ENCODE peak calls at places on chromosomes 5 and 9, in ten cellular contexts. J is GM23248, Q is HCT116, Y is keratinocyte, G is GM23338, L is neural progenitor cell, X is K562, F is PC-9, V is endothelial cell of umbilical vein, S is MM.1S. K is an unnamed sample.

GRCh38 chr9:112755059-112755458 is 4.5 kb downstream of the SNX30 start:
- DNase-seq in J (peak; percentile 55), Q (no peak), Y (no peak), G (no peak), L (no peak), X (no peak), F (peak; percentile 68), V (no peak), S (no peak), K (no peak)

GRCh38 chr5:146447734-146448380 is 724 bp downstream of the TCERG1 start:
- DNase-seq in J (peak; percentile 70), Q (no peak), Y (no peak), G (peak; percentile 25), L (no peak), X (no peak), F (peak; percentile 61), V (peak; percentile 63), S (peak; percentile 63), K (peak; percentile 65)

GRCh38 chr5:25568294-25568693 is 923.5 kb upstream of the CDH10 start:
- DNase-seq in J (no peak), Q (no peak), Y (no peak), G (peak; percentile 60), L (no peak), X (no peak), F (no peak), V (no peak), S (no peak), K (no peak)

GRCh38 chr9:38096238-38096805 is 27.3 kb upstream of the SHB start:
- DNase-seq in J (no peak), Q (no peak), Y (peak; percentile 53), G (no peak), L (no peak), X (no peak), F (no peak), V (no peak), S (no peak), K (peak; percentile 96)

GRCh38 chr9:137308102-137308619 is 6.1 kb upstream of the NRARP start:
- DNase-seq in J (no peak), Q (no peak), Y (no peak), G (no peak), L (peak; percentile 47), X (peak; percentile 72), F (no peak), V (no peak), S (no peak), K (no peak)

GRCh38 chr5:158115468-158115867 is 256.5 kb upstream of the CLINT1 start:
- DNase-seq in J (peak; percentile 23), Q (no peak), Y (no peak), G (no peak), L (no peak), X (no peak), F (no peak), V (no peak), S (no peak), K (no peak)

GRCh38 chr5:58410441-58410840 is 49.4 kb downstream of the PLK2 start:
- DNase-seq in J (peak; percentile 80), Q (no peak), Y (no peak), G (peak; percentile 14), L (no peak), X (no peak), F (peak; percentile 81), V (peak; percentile 89), S (peak; percentile 39), K (peak; percentile 93)

GRCh38 chr5:122499617-122500016 is 187.6 kb downstream of the SNCAIP start:
- DNase-seq in J (no peak), Q (no peak), Y (no peak), G (no peak), L (no peak), X (no peak), F (no peak), V (no peak), S (no peak), K (no peak)

GRCh38 chr5:119021333-119021732 is 33.0 kb upstream of the DTWD2 start:
- DNase-seq in J (no peak), Q (no peak), Y (no peak), G (no peak), L (no peak), X (no peak), F (no peak), V (no peak), S (no peak), K (no peak)

GRCh38 chr5:119019431-119020348 is 31.3 kb upstream of the DTWD2 start:
- DNase-seq in J (peak; percentile 2), Q (no peak), Y (no peak), G (no peak), L (no peak), X (no peak), F (no peak), V (no peak), S (no peak), K (no peak)

GRCh38 chr5:119011186-119011585 is 22.8 kb upstream of the DTWD2 start:
- DNase-seq in J (no peak), Q (no peak), Y (no peak), G (peak; percentile 33), L (no peak), X (no peak), F (no peak), V (no peak), S (no peak), K (no peak)

GRCh38 chr5:119017999-119018398 is 29.7 kb upstream of the DTWD2 start:
- DNase-seq in J (no peak), Q (no peak), Y (no peak), G (no peak), L (no peak), X (no peak), F (no peak), V (no peak), S (no peak), K (no peak)

GRCh38 chr5:119016125-119016774 is 27.9 kb upstream of the DTWD2 start:
- DNase-seq in J (no peak), Q (no peak), Y (no peak), G (no peak), L (no peak), X (no peak), F (no peak), V (no peak), S (no peak), K (no peak)
- H2AFZ ChIP-seq in J (no peak overlapping the region), Q (no peak overlapping the region), Y (no peak overlapping the region), G (no peak overlapping the region), L (no peak overlapping the region), X (no peak overlapping the region), F (no peak overlapping the region), V (no peak overlapping the region), S (no peak overlapping the region), K (no peak overlapping the region)

DNA sequence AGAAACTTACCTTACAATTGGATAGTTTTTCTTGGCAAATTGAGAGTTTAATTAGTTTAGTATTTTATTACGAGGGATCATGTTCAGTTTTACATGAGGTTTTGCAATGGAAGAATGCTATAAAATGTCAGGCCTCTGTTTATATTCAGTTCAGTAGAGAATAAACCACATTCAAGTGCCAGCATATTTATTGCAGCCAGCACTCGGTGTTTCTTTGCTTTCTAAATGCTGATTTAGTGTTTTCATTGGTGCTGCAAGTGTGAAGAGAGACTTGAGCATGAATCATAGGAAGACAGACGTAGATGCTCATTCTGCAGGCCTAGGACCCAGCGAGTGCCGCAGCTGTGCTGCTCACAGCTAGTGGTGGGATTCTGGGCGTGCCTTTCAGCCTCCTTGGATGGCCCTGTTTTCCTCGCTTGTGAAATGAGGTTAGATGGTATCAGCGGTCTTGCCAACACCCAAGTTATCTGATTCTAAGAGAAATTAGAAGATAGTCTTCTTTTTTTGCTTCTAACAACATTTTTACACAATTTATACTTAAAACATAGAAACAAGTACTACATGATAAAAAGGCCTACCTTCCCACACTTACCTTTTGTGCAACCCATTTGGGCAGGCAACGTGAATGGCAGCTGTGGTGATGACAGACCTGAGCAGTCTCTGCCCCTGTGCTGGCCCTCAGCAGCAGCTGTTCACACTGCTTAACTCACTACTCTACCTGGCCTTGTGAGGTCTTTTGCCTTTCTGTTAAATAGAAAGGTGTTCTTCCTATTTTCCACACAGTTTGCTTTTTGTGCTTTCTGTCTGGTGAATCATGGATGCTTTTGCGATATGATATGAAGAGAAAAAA is 26.8 kb upstream of the TNFAIP8 start:
- DNase-seq in J (peak; percentile 61), Q (no peak), Y (no peak), G (no peak), L (no peak), X (no peak), F (no peak), V (no peak), S (no peak), K (no peak)
- H3K4me2 ChIP-seq in J (peak overlapping the region; percentile 42), Q (no peak overlapping the region), Y (peak overlapping the region; percentile 26), G (peak overlapping the region; percentile 41), L (no peak overlapping the region), X (peak overlapping the region; percentile 66), F (no peak overlapping the region), V (no peak overlapping the region), S (peak overlapping the region; percentile 56), K (no peak overlapping the region)

GRCh38 chr9:124000161-124000783 is 11.3 kb upstream of the LHX2 start:
- DNase-seq in J (no peak), Q (no peak), Y (no peak), G (peak; percentile 24), L (peak; percentile 55), X (no peak), F (no peak), V (no peak), S (no peak), K (no peak)
- TF ChIP-seq EZH2 in J (peak; percentile 99), Q (no peak), Y (peak; percentile 95), G (peak; percentile 92), L (no peak), X (peak; percentile 41), F (peak; percentile 95), V (peak; percentile 89), S (no peak), K (peak; percentile 99)

GRCh38 chr5:83564069-83564749 is 92.7 kb downstream of the VCAN start:
- DNase-seq in J (peak; percentile 58), Q (peak; percentile 35), Y (no peak), G (peak; percentile 57), L (peak; percentile 50), X (peak; percentile 44), F (peak; percentile 35), V (peak; percentile 81), S (peak; percentile 57), K (peak; percentile 21)

GRCh38 chr5:83562207-83562606 is 90.7 kb downstream of the VCAN start:
- DNase-seq in J (peak; percentile 39), Q (no peak), Y (no peak), G (no peak), L (no peak), X (no peak), F (no peak), V (no peak), S (no peak), K (no peak)

GRCh38 chr5:83559141-83559785 is 87.7 kb downstream of the VCAN start:
- DNase-seq in J (no peak), Q (no peak), Y (no peak), G (no peak), L (no peak), X (no peak), F (no peak), V (no peak), S (no peak), K (no peak)

GRCh38 chr5:83563631-83564030 is 92.1 kb downstream of the VCAN start:
- DNase-seq in J (no peak), Q (no peak), Y (no peak), G (no peak), L (no peak), X (no peak), F (peak; percentile 81), V (no peak), S (no peak), K (no peak)

DNA sequence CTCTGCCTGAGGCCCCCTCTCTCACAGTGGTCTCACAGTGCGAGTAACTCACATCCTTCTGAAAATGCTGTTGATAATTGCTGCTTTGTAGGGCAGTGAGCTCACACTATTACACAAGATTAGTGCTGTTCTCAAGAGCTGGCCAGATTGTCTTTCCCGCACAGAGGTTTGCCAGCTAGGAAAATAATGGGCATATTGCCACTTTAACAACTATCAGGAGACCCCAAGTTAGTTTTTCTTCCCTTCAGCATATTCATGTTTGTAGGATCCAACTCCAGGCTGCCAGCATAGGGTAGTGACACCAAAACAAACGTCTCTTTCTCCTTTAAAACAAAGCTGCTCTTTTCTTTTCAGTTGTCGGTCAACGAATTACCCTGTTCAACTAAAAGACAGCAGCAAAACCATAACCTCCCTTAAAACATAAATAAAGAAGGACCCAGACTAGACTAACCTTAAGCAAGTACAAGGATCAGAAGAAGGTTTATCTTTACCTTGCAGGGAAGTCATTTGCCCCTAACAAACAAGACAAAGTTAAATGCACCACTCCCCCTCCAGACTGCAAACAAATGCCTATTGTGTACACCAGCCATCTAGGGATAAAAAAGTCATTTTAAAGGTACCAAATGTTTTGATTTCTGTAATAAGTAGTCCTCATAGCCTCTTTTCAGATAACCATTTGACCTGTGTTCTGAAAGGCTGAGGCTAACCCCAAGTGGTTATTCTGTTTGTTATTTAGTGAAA is 91.4 kb downstream of the VCAN start:
- DNase-seq in J (peak; percentile 51), Q (no peak), Y (no peak), G (no peak), L (peak; percentile 16), X (no peak), F (no peak), V (no peak), S (no peak), K (no peak)
- H2AFZ ChIP-seq in J (no peak overlapping the region), Q (peak overlapping the region; percentile 17), Y (no peak overlapping the region), G (no peak overlapping the region), L (no peak overlapping the region), X (no peak overlapping the region), F (no peak overlapping the region), V (no peak overlapping the region), S (no peak overlapping the region), K (no peak overlapping the region)